ENCODE peak calls at places on chromosome 11, in ten cellular contexts. Q is esophagus muscularis mucosa, I is H1, S is breast epithelium, B is HCT116, Z is suprapubic skin, U is stomach, V is transverse colon, L is GM12878, Y is sigmoid colon. P is an unnamed sample.

GRCh38 chr11:128786507-128786906 is 80.6 kb downstream of the KCNJ1 start:
- DNase-seq in Q (no peak), I (no peak), S (no peak), B (no peak), Z (no peak), U (no peak), V (no peak), L (no peak), Y (no peak), P (no peak)

GRCh38 chr11:71495286-71496090 is 31.6 kb upstream of the KRTAP5-7 start:
- DNase-seq in Q (no peak), I (no peak), S (no peak), B (no peak), Z (peak; percentile 49), U (peak; percentile 22), V (no peak), L (no peak), Y (peak; percentile 39), P (peak; percentile 47)

GRCh38 chr11:60971520-60971919 is at the start of gene CD6:
- DNase-seq in Q (no peak), I (no peak), S (no peak), B (no peak), Z (no peak), U (no peak), V (peak; percentile 29), L (no peak), Y (no peak), P (peak; percentile 88)

GRCh38 chr11:94183886-94184264 is 55.2 kb downstream of the PANX1 start:
- DNase-seq in Q (peak; percentile 77), I (peak; percentile 63), S (peak; percentile 28), B (peak; percentile 49), Z (no peak), U (peak; percentile 80), V (peak; percentile 73), L (peak; percentile 17), Y (peak; percentile 69), P (no peak)

GRCh38 chr11:36453678-36454077 is 56.4 kb downstream of the TRAF6 start:
- DNase-seq in Q (no peak), I (no peak), S (no peak), B (no peak), Z (no peak), U (no peak), V (no peak), L (no peak), Y (no peak), P (no peak)

GRCh38 chr11:68177877-68178276 is 35.2 kb downstream of the KMT5B start:
- DNase-seq in Q (no peak), I (no peak), S (no peak), B (no peak), Z (no peak), U (no peak), V (no peak), L (no peak), Y (no peak), P (no peak)

GRCh38 chr11:124753624-124754023 is 1.6 kb upstream of the VSIG2 start:
- DNase-seq in Q (no peak), I (no peak), S (no peak), B (no peak), Z (no peak), U (no peak), V (no peak), L (no peak), Y (no peak), P (no peak)

GRCh38 chr11:4637662-4638047 is 378 bp downstream of the OR51D1 start:
- DNase-seq in Q (peak; percentile 82), I (no peak), S (no peak), B (no peak), Z (no peak), U (no peak), V (no peak), L (no peak), Y (no peak), P (no peak)

GRCh38 chr11:134923441-134923840 is 511.4 kb upstream of the B3GAT1 start:
- DNase-seq in Q (peak; percentile 72), I (no peak), S (no peak), B (no peak), Z (no peak), U (no peak), V (no peak), L (no peak), Y (no peak), P (no peak)

GRCh38 chr11:119700536-119701346 is 28.3 kb downstream of the NECTIN1 start:
- DNase-seq in Q (no peak), I (no peak), S (no peak), B (no peak), Z (no peak), U (no peak), V (no peak), L (no peak), Y (no peak), P (no peak)

GRCh38 chr11:75705541-75705940 is 12.1 kb upstream of the MOGAT2 start:
- DNase-seq in Q (no peak), I (no peak), S (no peak), B (no peak), Z (no peak), U (no peak), V (no peak), L (no peak), Y (no peak), P (no peak)

GRCh38 chr11:111976119-111976518 is 39.0 kb downstream of the DIXDC1 start:
- DNase-seq in Q (no peak), I (no peak), S (no peak), B (no peak), Z (no peak), U (no peak), V (no peak), L (no peak), Y (no peak), P (no peak)

GRCh38 chr11:44868455-44869421 is 81.9 kb downstream of the TP53I11 start:
- DNase-seq in Q (no peak), I (no peak), S (no peak), B (no peak), Z (no peak), U (no peak), V (no peak), L (no peak), Y (peak; percentile 76), P (no peak)
- TF ChIP-seq POLR2AphosphoS5 in Q (no peak), I (no peak), S (no peak), B (no peak), Z (no peak), U (no peak), V (no peak), L (no peak), Y (peak; percentile 20), P (no peak)

GRCh38 chr11:1317432-1317831 is 8.0 kb upstream of the TOLLIP start:
- DNase-seq in Q (no peak), I (no peak), S (no peak), B (no peak), Z (peak; percentile 24), U (peak; percentile 61), V (no peak), L (no peak), Y (no peak), P (no peak)
- TF ChIP-seq POLR2A in Q (no peak), I (no peak), S (no peak), B (no peak), Z (no peak), U (no peak), V (no peak), L (no peak), Y (no peak), P (no peak)

DNA sequence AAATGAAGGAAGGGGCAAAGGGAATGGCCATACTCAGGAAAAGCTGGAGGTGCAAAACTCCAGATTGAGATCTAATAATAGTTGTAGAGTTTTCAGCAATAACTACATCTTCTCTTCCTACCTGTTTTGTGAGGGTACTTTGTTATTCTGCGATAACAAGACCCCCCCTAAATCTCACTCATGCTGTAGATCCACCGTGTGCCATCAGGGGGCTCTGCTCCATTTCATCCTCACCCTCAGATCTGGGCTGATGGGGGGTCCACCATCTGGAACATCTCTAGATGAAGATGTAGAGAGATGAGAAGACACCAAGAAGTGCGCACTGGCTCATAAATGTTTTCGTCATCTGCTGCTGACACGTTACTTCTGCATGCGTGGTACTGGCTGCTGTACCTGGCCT is 135.9 kb upstream of the KIRREL3 start:
- DNase-seq in Q (no peak), I (no peak), S (no peak), B (no peak), Z (no peak), U (no peak), V (no peak), L (no peak), Y (no peak), P (no peak)
- TF ChIP-seq CTCF in Q (no peak), I (peak; percentile 40), S (no peak), B (no peak), Z (no peak), U (no peak), V (no peak), L (no peak), Y (no peak), P (no peak)

GRCh38 chr11:113365895-113366294 is 21.7 kb upstream of the ANKK1 start:
- DNase-seq in Q (no peak), I (no peak), S (no peak), B (no peak), Z (no peak), U (no peak), V (no peak), L (no peak), Y (no peak), P (no peak)
- TF ChIP-seq POLR2AphosphoS5 in Q (no peak), I (no peak), S (no peak), B (no peak), Z (no peak), U (no peak), V (no peak), L (no peak), Y (no peak), P (no peak)

DNA sequence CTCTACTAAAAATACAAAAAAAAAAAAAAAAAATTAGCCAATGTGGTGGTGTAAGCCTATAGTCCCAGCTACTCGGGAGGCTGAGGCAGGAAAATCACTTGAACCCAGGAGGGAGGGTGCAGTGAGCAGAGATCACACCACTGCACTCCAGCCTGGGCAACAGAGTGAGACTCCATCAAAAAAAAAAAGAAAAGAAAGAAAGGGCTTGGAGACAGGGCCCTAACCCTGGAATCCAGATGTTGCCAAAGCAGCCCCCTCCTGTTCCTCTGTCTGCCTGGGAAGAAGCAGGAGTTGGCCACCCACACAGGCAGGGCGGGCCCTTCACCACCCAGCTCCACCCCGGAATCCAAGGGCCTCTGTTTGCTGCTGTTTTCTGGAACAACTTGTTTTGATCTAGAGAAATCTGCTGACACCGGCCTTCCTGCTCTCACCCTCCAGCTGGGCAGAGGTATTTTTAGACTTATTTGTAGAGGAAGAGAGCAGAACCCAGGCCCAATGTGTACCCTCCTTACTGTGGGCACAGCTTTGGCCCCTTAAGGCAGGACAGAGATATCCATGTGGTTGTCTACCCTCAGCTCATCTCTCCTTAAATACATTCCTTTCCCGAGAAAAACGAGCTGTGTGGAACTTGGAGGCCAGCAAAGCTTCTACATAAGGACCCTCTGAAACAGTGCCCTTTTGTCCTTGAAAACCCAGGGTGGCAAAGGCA is 2.7 kb upstream of the NEAT1 start:
- DNase-seq in Q (peak; percentile 99), I (no peak), S (peak; percentile 98), B (peak; percentile 77), Z (peak; percentile 97), U (peak; percentile 95), V (peak; percentile 94), L (no peak), Y (peak; percentile 98), P (peak; percentile 94)
- TF ChIP-seq POLR2A in Q (peak; percentile 34), I (no peak), S (no peak), B (no peak), Z (no peak), U (peak; percentile 81), V (peak; percentile 91), L (peak; percentile 78), Y (peak; percentile 64), P (peak; percentile 77)

GRCh38 chr11:46513934-46514342 is 79.9 kb downstream of the AMBRA1 start:
- DNase-seq in Q (no peak), I (no peak), S (peak; percentile 77), B (no peak), Z (no peak), U (peak; percentile 52), V (peak; percentile 39), L (no peak), Y (peak; percentile 87), P (no peak)
- TF ChIP-seq CTCF in Q (no peak), I (no peak), S (no peak), B (no peak), Z (no peak), U (no peak), V (no peak), L (no peak), Y (no peak), P (no peak)